ENCODE peak calls at places on chromosomes 2 and 18, in eight cellular contexts. One of them, this sample, is unnamed.

GRCh38 chr18:42706618-42707017 is 408.9 kb downstream of the RIT2 start:
- DNase-seq in NCI-H460: peak
- DNase-seq in T-helper 9 cell: no peak
- DNase-seq in CD8-positive, alpha-beta T cell: no peak
- DNase-seq in NCI-H2029 treated with DMSO at 0.1 percent for 48 hours: peak
- DNase-seq in NCI-H1092 treated with DMSO at 0.1 percent for 48 hours: peak
- DNase-seq in mesendoderm: peak
- DNase-seq in putamen: no peak
- DNase-seq in this sample: no peak

GRCh38 chr18:43587538-43588153 is 310.4 kb upstream of the SYT4 start:
- DNase-seq in NCI-H460: peak
- DNase-seq in T-helper 9 cell: no peak
- DNase-seq in CD8-positive, alpha-beta T cell: no peak
- DNase-seq in NCI-H2029 treated with DMSO at 0.1 percent for 48 hours: peak
- DNase-seq in NCI-H1092 treated with DMSO at 0.1 percent for 48 hours: peak
- DNase-seq in mesendoderm: peak
- DNase-seq in putamen: peak
- DNase-seq in this sample: peak

GRCh38 chr2:42693013-42693575 is 70.8 kb downstream of the OXER1 start:
- DNase-seq in NCI-H460: no peak
- DNase-seq in T-helper 9 cell: no peak
- DNase-seq in CD8-positive, alpha-beta T cell: no peak
- DNase-seq in NCI-H2029 treated with DMSO at 0.1 percent for 48 hours: no peak
- DNase-seq in NCI-H1092 treated with DMSO at 0.1 percent for 48 hours: no peak
- DNase-seq in mesendoderm: peak
- DNase-seq in putamen: no peak
- DNase-seq in this sample: no peak

GRCh38 chr2:160474319-160474645 is 19.3 kb downstream of the RBMS1 start:
- DNase-seq in NCI-H460: no peak
- DNase-seq in T-helper 9 cell: no peak
- DNase-seq in CD8-positive, alpha-beta T cell: no peak
- DNase-seq in NCI-H2029 treated with DMSO at 0.1 percent for 48 hours: no peak
- DNase-seq in NCI-H1092 treated with DMSO at 0.1 percent for 48 hours: no peak
- DNase-seq in mesendoderm: no peak
- DNase-seq in putamen: no peak
- DNase-seq in this sample: no peak

GRCh38 chr18:63107171-63107850 is 212.3 kb downstream of the BCL2 start:
- DNase-seq in NCI-H460: no peak
- DNase-seq in T-helper 9 cell: no peak
- DNase-seq in CD8-positive, alpha-beta T cell: no peak
- DNase-seq in NCI-H2029 treated with DMSO at 0.1 percent for 48 hours: no peak
- DNase-seq in NCI-H1092 treated with DMSO at 0.1 percent for 48 hours: no peak
- DNase-seq in mesendoderm: no peak
- DNase-seq in putamen: no peak
- DNase-seq in this sample: no peak

GRCh38 chr2:229922449-229923386 is at the start of gene FBXO36:
- DNase-seq in NCI-H460: peak
- DNase-seq in T-helper 9 cell: peak
- DNase-seq in CD8-positive, alpha-beta T cell: peak
- DNase-seq in NCI-H2029 treated with DMSO at 0.1 percent for 48 hours: peak
- DNase-seq in NCI-H1092 treated with DMSO at 0.1 percent for 48 hours: peak
- DNase-seq in mesendoderm: peak
- DNase-seq in putamen: peak
- DNase-seq in this sample: peak

GRCh38 chr18:63293930-63294329 is 25.6 kb downstream of the BCL2 start:
- DNase-seq in NCI-H460: no peak
- DNase-seq in T-helper 9 cell: no peak
- DNase-seq in CD8-positive, alpha-beta T cell: no peak
- DNase-seq in NCI-H2029 treated with DMSO at 0.1 percent for 48 hours: no peak
- DNase-seq in NCI-H1092 treated with DMSO at 0.1 percent for 48 hours: no peak
- DNase-seq in mesendoderm: no peak
- DNase-seq in putamen: peak
- DNase-seq in this sample: no peak

GRCh38 chr2:98743835-98744234 is 12.9 kb upstream of the MGAT4A start:
- DNase-seq in NCI-H460: no peak
- DNase-seq in T-helper 9 cell: no peak
- DNase-seq in CD8-positive, alpha-beta T cell: no peak
- DNase-seq in NCI-H2029 treated with DMSO at 0.1 percent for 48 hours: no peak
- DNase-seq in NCI-H1092 treated with DMSO at 0.1 percent for 48 hours: no peak
- DNase-seq in mesendoderm: no peak
- DNase-seq in putamen: no peak
- DNase-seq in this sample: peak

GRCh38 chr2:240624011-240624949 is 1.0 kb upstream of the GPR35 start:
- DNase-seq in NCI-H460: no peak
- DNase-seq in T-helper 9 cell: no peak
- DNase-seq in CD8-positive, alpha-beta T cell: no peak
- DNase-seq in NCI-H2029 treated with DMSO at 0.1 percent for 48 hours: no peak
- DNase-seq in NCI-H1092 treated with DMSO at 0.1 percent for 48 hours: no peak
- DNase-seq in mesendoderm: no peak
- DNase-seq in putamen: no peak
- DNase-seq in this sample: no peak

GRCh38 chr2:227191367-227191766 is 26.9 kb downstream of the COL4A3 start:
- DNase-seq in NCI-H460: peak
- DNase-seq in T-helper 9 cell: no peak
- DNase-seq in CD8-positive, alpha-beta T cell: no peak
- DNase-seq in NCI-H2029 treated with DMSO at 0.1 percent for 48 hours: no peak
- DNase-seq in NCI-H1092 treated with DMSO at 0.1 percent for 48 hours: no peak
- DNase-seq in mesendoderm: peak
- DNase-seq in putamen: no peak
- DNase-seq in this sample: no peak

GRCh38 chr2:89851583-89851905 is 1160.1 kb downstream of the RPIA start:
- DNase-seq in NCI-H460: no peak
- DNase-seq in T-helper 9 cell: no peak
- DNase-seq in CD8-positive, alpha-beta T cell: no peak
- DNase-seq in NCI-H2029 treated with DMSO at 0.1 percent for 48 hours: no peak
- DNase-seq in NCI-H1092 treated with DMSO at 0.1 percent for 48 hours: no peak
- DNase-seq in mesendoderm: no peak
- DNase-seq in putamen: no peak
- DNase-seq in this sample: no peak

GRCh38 chr18:48197819-48198218 is 211.4 kb downstream of the ZBTB7C start:
- DNase-seq in NCI-H460: no peak
- DNase-seq in T-helper 9 cell: no peak
- DNase-seq in CD8-positive, alpha-beta T cell: no peak
- DNase-seq in NCI-H2029 treated with DMSO at 0.1 percent for 48 hours: no peak
- DNase-seq in NCI-H1092 treated with DMSO at 0.1 percent for 48 hours: no peak
- DNase-seq in mesendoderm: no peak
- DNase-seq in putamen: no peak
- DNase-seq in this sample: peak

GRCh38 chr2:43748333-43748732 is 25.5 kb upstream of the DYNC2LI1 start:
- DNase-seq in NCI-H460: no peak
- DNase-seq in T-helper 9 cell: no peak
- DNase-seq in CD8-positive, alpha-beta T cell: no peak
- DNase-seq in NCI-H2029 treated with DMSO at 0.1 percent for 48 hours: no peak
- DNase-seq in NCI-H1092 treated with DMSO at 0.1 percent for 48 hours: no peak
- DNase-seq in mesendoderm: no peak
- DNase-seq in putamen: no peak
- DNase-seq in this sample: no peak

GRCh38 chr2:217804338-217804737 is 198.5 kb downstream of the TNS1 start:
- DNase-seq in NCI-H460: no peak
- DNase-seq in T-helper 9 cell: no peak
- DNase-seq in CD8-positive, alpha-beta T cell: no peak
- DNase-seq in NCI-H2029 treated with DMSO at 0.1 percent for 48 hours: no peak
- DNase-seq in NCI-H1092 treated with DMSO at 0.1 percent for 48 hours: no peak
- DNase-seq in mesendoderm: peak
- DNase-seq in putamen: no peak
- DNase-seq in this sample: no peak

GRCh38 chr2:238077292-238077691 is 16.5 kb downstream of the SCLY start:
- DNase-seq in NCI-H460: no peak
- DNase-seq in T-helper 9 cell: no peak
- DNase-seq in CD8-positive, alpha-beta T cell: no peak
- DNase-seq in NCI-H2029 treated with DMSO at 0.1 percent for 48 hours: no peak
- DNase-seq in NCI-H1092 treated with DMSO at 0.1 percent for 48 hours: no peak
- DNase-seq in mesendoderm: peak
- DNase-seq in putamen: no peak
- DNase-seq in this sample: no peak

GRCh38 chr18:34999734-35000397 is 41.3 kb upstream of the MAPRE2 start:
- DNase-seq in NCI-H460: no peak
- DNase-seq in T-helper 9 cell: no peak
- DNase-seq in CD8-positive, alpha-beta T cell: no peak
- DNase-seq in NCI-H2029 treated with DMSO at 0.1 percent for 48 hours: no peak
- DNase-seq in NCI-H1092 treated with DMSO at 0.1 percent for 48 hours: no peak
- DNase-seq in mesendoderm: peak
- DNase-seq in putamen: peak
- DNase-seq in this sample: no peak

GRCh38 chr2:231932985-231933915 is 7.1 kb upstream of the NPPC start:
- DNase-seq in NCI-H460: no peak
- DNase-seq in T-helper 9 cell: no peak
- DNase-seq in CD8-positive, alpha-beta T cell: no peak
- DNase-seq in NCI-H2029 treated with DMSO at 0.1 percent for 48 hours: no peak
- DNase-seq in NCI-H1092 treated with DMSO at 0.1 percent for 48 hours: no peak
- DNase-seq in mesendoderm: no peak
- DNase-seq in putamen: no peak
- DNase-seq in this sample: no peak

GRCh38 chr18:44789704-44790103 is 109.0 kb downstream of the SETBP1 start:
- DNase-seq in NCI-H460: no peak
- DNase-seq in T-helper 9 cell: no peak
- DNase-seq in CD8-positive, alpha-beta T cell: no peak
- DNase-seq in NCI-H2029 treated with DMSO at 0.1 percent for 48 hours: no peak
- DNase-seq in NCI-H1092 treated with DMSO at 0.1 percent for 48 hours: no peak
- DNase-seq in mesendoderm: no peak
- DNase-seq in putamen: no peak
- DNase-seq in this sample: peak

GRCh38 chr2:176063958-176064357 is 19.8 kb downstream of the EVX2 start:
- DNase-seq in NCI-H460: no peak
- DNase-seq in T-helper 9 cell: no peak
- DNase-seq in CD8-positive, alpha-beta T cell: no peak
- DNase-seq in NCI-H2029 treated with DMSO at 0.1 percent for 48 hours: peak
- DNase-seq in NCI-H1092 treated with DMSO at 0.1 percent for 48 hours: peak
- DNase-seq in mesendoderm: no peak
- DNase-seq in putamen: no peak
- DNase-seq in this sample: no peak

GRCh38 chr2:10919415-10919775 is 7.7 kb downstream of the KCNF1 start:
- DNase-seq in NCI-H460: no peak
- DNase-seq in T-helper 9 cell: no peak
- DNase-seq in CD8-positive, alpha-beta T cell: no peak
- DNase-seq in NCI-H2029 treated with DMSO at 0.1 percent for 48 hours: no peak
- DNase-seq in NCI-H1092 treated with DMSO at 0.1 percent for 48 hours: no peak
- DNase-seq in mesendoderm: no peak
- DNase-seq in putamen: no peak
- DNase-seq in this sample: no peak

GRCh38 chr18:58189008-58189407 is 145.0 kb downstream of the NEDD4L start:
- DNase-seq in NCI-H460: no peak
- DNase-seq in T-helper 9 cell: no peak
- DNase-seq in CD8-positive, alpha-beta T cell: no peak
- DNase-seq in NCI-H2029 treated with DMSO at 0.1 percent for 48 hours: no peak
- DNase-seq in NCI-H1092 treated with DMSO at 0.1 percent for 48 hours: no peak
- DNase-seq in mesendoderm: no peak
- DNase-seq in putamen: peak
- DNase-seq in this sample: no peak

GRCh38 chr18:78685980-78686530 is 293.6 kb upstream of the SALL3 start:
- DNase-seq in NCI-H460: no peak
- DNase-seq in T-helper 9 cell: no peak
- DNase-seq in CD8-positive, alpha-beta T cell: no peak
- DNase-seq in NCI-H2029 treated with DMSO at 0.1 percent for 48 hours: no peak
- DNase-seq in NCI-H1092 treated with DMSO at 0.1 percent for 48 hours: no peak
- DNase-seq in mesendoderm: no peak
- DNase-seq in putamen: no peak
- DNase-seq in this sample: no peak

GRCh38 chr2:25504266-25504665 is 162.5 kb upstream of the DNMT3A start:
- DNase-seq in NCI-H460: no peak
- DNase-seq in T-helper 9 cell: no peak
- DNase-seq in CD8-positive, alpha-beta T cell: no peak
- DNase-seq in NCI-H2029 treated with DMSO at 0.1 percent for 48 hours: no peak
- DNase-seq in NCI-H1092 treated with DMSO at 0.1 percent for 48 hours: no peak
- DNase-seq in mesendoderm: no peak
- DNase-seq in putamen: no peak
- DNase-seq in this sample: no peak

GRCh38 chr2:223674998-223675609 is 72.9 kb upstream of the SCG2 start:
- DNase-seq in NCI-H460: peak
- DNase-seq in T-helper 9 cell: no peak
- DNase-seq in CD8-positive, alpha-beta T cell: no peak
- DNase-seq in NCI-H2029 treated with DMSO at 0.1 percent for 48 hours: no peak
- DNase-seq in NCI-H1092 treated with DMSO at 0.1 percent for 48 hours: no peak
- DNase-seq in mesendoderm: no peak
- DNase-seq in putamen: no peak
- DNase-seq in this sample: peak

GRCh38 chr2:188280811-188281222 is 10.9 kb upstream of the GULP1 start:
- DNase-seq in NCI-H460: no peak
- DNase-seq in T-helper 9 cell: no peak
- DNase-seq in CD8-positive, alpha-beta T cell: no peak
- DNase-seq in NCI-H2029 treated with DMSO at 0.1 percent for 48 hours: no peak
- DNase-seq in NCI-H1092 treated with DMSO at 0.1 percent for 48 hours: no peak
- DNase-seq in mesendoderm: no peak
- DNase-seq in putamen: no peak
- DNase-seq in this sample: peak

GRCh38 chr18:22668496-22668895 is 250.8 kb upstream of the CTAGE1 start:
- DNase-seq in NCI-H460: no peak
- DNase-seq in T-helper 9 cell: no peak
- DNase-seq in CD8-positive, alpha-beta T cell: no peak
- DNase-seq in NCI-H2029 treated with DMSO at 0.1 percent for 48 hours: no peak
- DNase-seq in NCI-H1092 treated with DMSO at 0.1 percent for 48 hours: no peak
- DNase-seq in mesendoderm: no peak
- DNase-seq in putamen: no peak
- DNase-seq in this sample: peak

GRCh38 chr2:119366161-119366648 is 429 bp downstream of the C2orf76 start:
- DNase-seq in NCI-H460: no peak
- DNase-seq in T-helper 9 cell: no peak
- DNase-seq in CD8-positive, alpha-beta T cell: peak
- DNase-seq in NCI-H2029 treated with DMSO at 0.1 percent for 48 hours: no peak
- DNase-seq in NCI-H1092 treated with DMSO at 0.1 percent for 48 hours: no peak
- DNase-seq in mesendoderm: no peak
- DNase-seq in putamen: peak
- DNase-seq in this sample: peak

GRCh38 chr2:131032393-131032836 is 60.8 kb downstream of the FAM168B start:
- DNase-seq in NCI-H460: no peak
- DNase-seq in T-helper 9 cell: no peak
- DNase-seq in CD8-positive, alpha-beta T cell: no peak
- DNase-seq in NCI-H2029 treated with DMSO at 0.1 percent for 48 hours: no peak
- DNase-seq in NCI-H1092 treated with DMSO at 0.1 percent for 48 hours: no peak
- DNase-seq in mesendoderm: no peak
- DNase-seq in putamen: no peak
- DNase-seq in this sample: no peak